ENCODE peak calls at places on chromosomes 7 and 10, in four cellular contexts. E, T, B and X are unnamed samples.

GRCh38 chr7:17907014-17907413 is 33.3 kb downstream of the SNX13 start:
- DNase-seq in E (no peak), T (no peak), B (no peak), X (no peak)

GRCh38 chr10:36116751-36117150 is 474.7 kb upstream of the FZD8 start:
- DNase-seq in E (no peak), T (no peak), B (peak; percentile 66), X (no peak)

GRCh38 chr10:85786401-85786899 is 580.1 kb downstream of the GRID1 start:
- DNase-seq in E (no peak), T (no peak), B (no peak), X (no peak)

GRCh38 chr10:78814430-78814806 is 254.3 kb upstream of the ZMIZ1 start:
- DNase-seq in E (no peak), T (no peak), B (no peak), X (no peak)

GRCh38 chr7:129222064-129222463 is 2.8 kb upstream of the AHCYL2 start:
- DNase-seq in E (no peak), T (no peak), B (no peak), X (peak; percentile 44)

GRCh38 chr7:30526163-30526562 is 21.5 kb upstream of the GGCT start:
- DNase-seq in E (no peak), T (no peak), B (no peak), X (no peak)

GRCh38 chr7:88256906-88257305 is 37.1 kb upstream of the SRI start:
- DNase-seq in E (no peak), T (no peak), B (no peak), X (no peak)

GRCh38 chr7:129845972-129846327 is 106.8 kb downstream of the UBE2H start:
- DNase-seq in E (no peak), T (no peak), B (peak; percentile 64), X (peak; percentile 65)

GRCh38 chr7:41882745-41883527 is 180.0 kb upstream of the INHBA start:
- DNase-seq in E (no peak), T (no peak), B (no peak), X (no peak)

GRCh38 chr10:126422561-126422960 is 34.3 kb upstream of the ADAM12 start:
- DNase-seq in E (no peak), T (no peak), B (no peak), X (peak; percentile 16)

GRCh38 chr10:7417103-7417623 is 6.3 kb upstream of the SFMBT2 start:
- DNase-seq in E (no peak), T (no peak), B (peak; percentile 63), X (peak; percentile 74)
- TF ChIP-seq CTCF in E (peak; percentile 74), T (peak; percentile 64), B (peak; percentile 54), X (peak; percentile 46)

DNA sequence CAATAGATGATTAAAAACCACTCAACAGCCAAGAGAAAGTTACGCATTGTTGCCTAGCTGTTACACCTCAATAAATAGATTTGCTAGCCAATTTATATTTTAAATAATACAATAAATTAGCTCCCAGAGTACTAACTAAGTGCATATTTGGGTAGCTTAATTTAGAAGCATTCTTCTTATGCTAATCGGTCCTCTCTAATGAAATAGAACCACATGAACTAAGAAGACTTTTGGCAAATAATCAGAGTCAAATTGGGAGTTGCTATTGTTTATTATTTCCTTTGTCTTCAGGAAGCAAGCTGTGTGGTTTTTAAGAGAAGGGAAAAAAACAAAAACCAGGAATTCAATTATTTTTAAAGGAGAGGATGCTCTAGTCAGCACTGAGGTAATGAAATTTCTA is 49.0 kb upstream of the TRIL start:
- DNase-seq in E (no peak), T (no peak), B (no peak), X (no peak)
- H3K4me3 ChIP-seq in E (no peak overlapping the region), T (no peak overlapping the region), B (no peak overlapping the region), X (no peak overlapping the region)

GRCh38 chr10:98539578-98539977 is 92.8 kb upstream of the HPS1 start:
- DNase-seq in E (no peak), T (no peak), B (no peak), X (no peak)

GRCh38 chr10:98534046-98534445 is 87.3 kb upstream of the HPS1 start:
- DNase-seq in E (no peak), T (no peak), B (no peak), X (no peak)

GRCh38 chr10:98536551-98536950 is 89.8 kb upstream of the HPS1 start:
- DNase-seq in E (no peak), T (no peak), B (no peak), X (no peak)
- TF ChIP-seq CTCF in E (no peak), T (no peak), B (no peak), X (no peak)

GRCh38 chr10:58554316-58554715 is 41.6 kb downstream of the BICC1 start:
- DNase-seq in E (no peak), T (no peak), B (no peak), X (no peak)

GRCh38 chr10:58556516-58556915 is 43.8 kb downstream of the BICC1 start:
- DNase-seq in E (no peak), T (no peak), B (no peak), X (no peak)

GRCh38 chr10:58555170-58555929 is 42.7 kb downstream of the BICC1 start:
- DNase-seq in E (no peak), T (no peak), B (no peak), X (no peak)

GRCh38 chr10:58557714-58558113 is 45.0 kb downstream of the BICC1 start:
- DNase-seq in E (no peak), T (no peak), B (no peak), X (no peak)

DNA sequence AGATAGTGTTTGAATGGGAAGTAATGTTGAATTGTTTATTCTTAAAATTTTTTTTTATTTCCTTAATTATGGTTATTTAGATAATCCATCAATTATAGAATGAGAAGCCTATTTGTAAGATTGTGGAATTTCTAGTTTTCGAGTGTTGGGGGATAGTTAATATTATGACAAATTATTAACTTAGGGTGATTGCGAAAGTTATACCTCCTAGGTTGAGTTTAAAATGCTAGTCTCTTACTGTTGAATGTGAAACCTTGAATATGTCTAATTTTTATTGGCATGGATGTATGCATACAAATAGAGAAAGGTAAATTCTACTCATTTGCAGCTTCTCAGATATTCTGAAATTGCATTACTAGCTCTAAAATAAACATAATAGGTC is 43.2 kb downstream of the BICC1 start:
- DNase-seq in E (no peak), T (no peak), B (no peak), X (no peak)
- H3K4me3 ChIP-seq in E (no peak overlapping the region), T (no peak overlapping the region), B (no peak overlapping the region), X (no peak overlapping the region)